ENCODE peak calls at places on chromosomes 1 and 21, in seven cellular contexts. C is dermis blood vessel endothelial cell; H is activated naive CD8-positive, alpha-beta T cell treated with anti-CD3 and anti-CD28 coated beads, Interleukin-2, amount 50 U/mL, for 24 hours; E is psoas muscle; F is GOT3; R is activated T-helper 1 cell treated with Interleukin-2 at 50 U/mL for 16 hours; W is NCI-H2029. V is an unnamed sample.

GRCh38 chr21:30194701-30195299 is 21.1 kb downstream of the CLDN8 start:
- DNase-seq in F (no peak), H (no peak), E (no peak), W (peak; percentile 47), R (no peak), C (no peak), V (no peak)

GRCh38 chr1:204528241-204528640 is 12.0 kb downstream of the MDM4 start:
- DNase-seq in H (no peak), C (no peak), F (no peak), E (peak; percentile 78), W (no peak), R (no peak), V (no peak)

GRCh38 chr1:236795757-236796719 is 946 bp downstream of the MTR start:
- DNase-seq in C (peak; percentile 44), F (no peak), W (no peak), R (peak; percentile 44), H (peak; percentile 84), E (no peak), V (peak; percentile 77)

GRCh38 chr21:41321908-41322495 is 5.4 kb downstream of the FAM3B start:
- DNase-seq in W (no peak), F (no peak), H (no peak), C (no peak), E (no peak), R (no peak), V (peak; percentile 64)

GRCh38 chr1:42922687-42923366 is 35.8 kb downstream of the SLC2A1 start:
- DNase-seq in C (peak; percentile 84), H (peak; percentile 55), E (no peak), W (peak; percentile 79), R (no peak), F (no peak), V (peak; percentile 92)

GRCh38 chr1:180926164-180926981 is 13.7 kb downstream of the KIAA1614 start:
- DNase-seq in C (peak; percentile 19), R (no peak), E (peak; percentile 82), F (no peak), H (no peak), W (peak; percentile 16), V (peak; percentile 87)

GRCh38 chr1:156638596-156638995 is 3.3 kb upstream of the BCAN start:
- DNase-seq in C (no peak), H (no peak), R (no peak), W (no peak), F (no peak), E (no peak), V (peak; percentile 65)

GRCh38 chr1:3725366-3725765 is 26.9 kb upstream of the CCDC27 start:
- DNase-seq in F (no peak), R (no peak), C (no peak), W (no peak), E (no peak), H (no peak), V (peak; percentile 32)

GRCh38 chr1:8406946-8407345 is 89.0 kb downstream of the SLC45A1 start:
- DNase-seq in W (no peak), E (no peak), F (no peak), C (no peak), H (no peak), R (no peak), V (no peak)

GRCh38 chr1:243261389-243261788 is 5.5 kb downstream of the SDCCAG8 start:
- DNase-seq in C (no peak), R (no peak), F (no peak), W (no peak), E (no peak), H (no peak), V (peak; percentile 54)

GRCh38 chr1:197776348-197777082 is 1.2 kb upstream of the DENND1B start:
- DNase-seq in W (no peak), R (no peak), E (no peak), H (peak; percentile 23), F (no peak), C (peak; percentile 39), V (peak; percentile 83)

GRCh38 chr1:220770245-220770913 is 16.3 kb upstream of the MTARC1 start:
- DNase-seq in R (no peak), H (no peak), E (no peak), F (no peak), C (no peak), W (no peak), V (no peak)

GRCh38 chr21:14734191-14734590 is 188.1 kb upstream of the SAMSN1 start:
- DNase-seq in F (no peak), R (no peak), E (no peak), H (no peak), C (no peak), W (no peak), V (no peak)

GRCh38 chr1:58732087-58732486 is 32.2 kb upstream of the MYSM1 start:
- DNase-seq in E (no peak), F (no peak), R (no peak), H (no peak), W (no peak), C (no peak), V (peak; percentile 81)

GRCh38 chr1:55140137-55140536 is 75.0 kb downstream of the USP24 start:
- DNase-seq in F (no peak), R (no peak), E (no peak), H (no peak), C (no peak), W (no peak), V (no peak)

GRCh38 chr1:27637052-27637451 is 2.1 kb upstream of the FGR start:
- DNase-seq in H (no peak), C (no peak), F (no peak), E (no peak), W (no peak), R (no peak), V (peak; percentile 71)

GRCh38 chr1:112325504-112325903 is 70.5 kb upstream of the CTTNBP2NL start:
- DNase-seq in F (no peak), R (no peak), C (no peak), E (peak; percentile 58), W (no peak), H (no peak), V (peak; percentile 17)

GRCh38 chr1:52633291-52633754 is 355 bp downstream of the SHISAL2A start:
- DNase-seq in W (no peak), E (no peak), F (no peak), C (peak; percentile 23), H (peak; percentile 42), R (peak; percentile 25), V (peak; percentile 53)